ENCODE peak calls at places on chromosomes 13 and 19, in eight cellular contexts. X is Peyer's patch, P is coronary artery, O is thoracic aorta, S is tibial artery, B is heart right ventricle, L is psoas muscle, Q is pancreas. R is an unnamed sample.

GRCh38 chr13:112990783-112991182 is 21.8 kb downstream of the MCF2L start:
- DNase-seq in X (no peak), P (no peak), O (no peak), S (no peak), B (no peak), L (no peak), Q (peak), R (no peak)

GRCh38 chr13:40974460-40975407 is 44.4 kb downstream of the ELF1 start:
- DNase-seq in X (peak), P (no peak), O (no peak), S (no peak), B (no peak), L (no peak), Q (no peak), R (no peak)

GRCh38 chr19:15304140-15304705 is 28.1 kb downstream of the BRD4 start:
- DNase-seq in X (no peak), P (no peak), O (no peak), S (no peak), B (peak), L (peak), Q (no peak), R (no peak)

GRCh38 chr13:26502826-26503225 is 54.7 kb upstream of the WASF3 start:
- DNase-seq in X (no peak), P (no peak), O (no peak), S (no peak), B (no peak), L (peak), Q (no peak), R (no peak)

GRCh38 chr13:82747948-82748347 is 1134.3 kb downstream of the SLITRK1 start:
- DNase-seq in X (no peak), P (no peak), O (no peak), S (no peak), B (no peak), L (no peak), Q (no peak), R (no peak)

GRCh38 chr13:113972451-113973217 is 1.2 kb downstream of the C13orf46 start:
- DNase-seq in X (no peak), P (no peak), O (peak), S (peak), B (no peak), L (peak), Q (peak), R (no peak)

GRCh38 chr13:95579303-95579702 is 26.8 kb downstream of the CLDN10 start:
- DNase-seq in X (no peak), P (no peak), O (no peak), S (no peak), B (no peak), L (no peak), Q (no peak), R (no peak)

GRCh38 chr13:51619614-51620013 is 35.4 kb downstream of the WDFY2 start:
- DNase-seq in X (no peak), P (no peak), O (no peak), S (no peak), B (no peak), L (no peak), Q (no peak), R (no peak)

GRCh38 chr19:56304243-56304642 is 10.4 kb downstream of the ZSCAN5A start:
- DNase-seq in X (no peak), P (no peak), O (no peak), S (no peak), B (no peak), L (no peak), Q (no peak), R (no peak)

GRCh38 chr13:52085416-52085815 is 43.5 kb downstream of the NEK5 start:
- DNase-seq in X (no peak), P (no peak), O (no peak), S (no peak), B (no peak), L (no peak), Q (no peak), R (no peak)

GRCh38 chr19:46533085-46534081 is 37.7 kb upstream of the PNMA8B start:
- DNase-seq in X (no peak), P (no peak), O (no peak), S (peak), B (no peak), L (no peak), Q (no peak), R (no peak)

GRCh38 chr13:30421093-30422055 is 919 bp upstream of the UBE2L5 start:
- DNase-seq in X (peak), P (peak), O (peak), S (peak), B (peak), L (peak), Q (peak), R (peak)

GRCh38 chr13:114110091-114110829 is 22.2 kb downstream of the RASA3 start:
- DNase-seq in X (peak), P (no peak), O (no peak), S (peak), B (no peak), L (peak), Q (peak), R (no peak)

GRCh38 chr19:18698321-18699167 is 15.1 kb downstream of the CRTC1 start:
- DNase-seq in X (no peak), P (no peak), O (no peak), S (no peak), B (no peak), L (no peak), Q (no peak), R (no peak)

DNA sequence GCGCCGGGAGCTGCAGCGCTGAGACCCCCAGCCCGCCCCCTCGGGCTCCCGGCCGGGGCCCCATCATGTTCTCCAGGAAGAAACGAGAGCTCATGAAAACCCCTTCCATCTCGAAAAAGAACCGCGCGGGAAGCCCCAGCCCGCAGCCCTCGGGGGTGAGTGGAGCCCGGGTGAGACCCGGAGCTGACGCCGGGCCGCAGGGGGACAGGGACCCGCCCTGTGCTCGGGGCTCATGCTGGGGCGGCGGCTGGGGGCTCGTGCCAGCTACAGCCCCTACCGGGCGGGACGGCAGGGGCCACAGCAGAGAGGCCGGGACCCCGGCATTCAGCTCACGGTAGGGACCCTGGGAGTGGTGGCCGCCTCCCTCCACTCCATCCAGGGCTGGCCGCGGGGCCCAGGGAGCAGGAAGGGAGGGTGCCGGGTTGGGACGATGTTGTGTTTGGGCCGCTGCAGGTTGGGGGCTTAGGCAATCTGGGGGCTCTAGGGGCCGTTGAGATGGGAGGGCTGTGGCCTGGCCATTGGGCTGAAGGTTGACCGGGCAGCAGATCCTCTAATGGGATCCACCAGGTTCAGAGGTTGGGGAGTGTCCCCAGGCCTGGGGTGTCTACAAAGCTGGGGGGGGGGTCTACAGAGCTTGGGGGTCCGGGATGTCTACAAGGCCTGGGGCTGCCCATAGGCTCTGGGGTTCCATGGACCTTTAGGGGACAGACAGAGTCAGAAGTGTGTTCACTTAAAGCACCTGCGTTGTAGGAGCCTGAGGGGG is 555 bp downstream of the ARHGAP45 start:
- DNase-seq in X (no peak), P (no peak), O (no peak), S (no peak), B (no peak), L (no peak), Q (no peak), R (no peak)
- H3K27ac ChIP-seq in X (peak), P (peak), O (peak), S (no peak), B (peak), L (no peak), Q (no peak), R (peak)

DNA sequence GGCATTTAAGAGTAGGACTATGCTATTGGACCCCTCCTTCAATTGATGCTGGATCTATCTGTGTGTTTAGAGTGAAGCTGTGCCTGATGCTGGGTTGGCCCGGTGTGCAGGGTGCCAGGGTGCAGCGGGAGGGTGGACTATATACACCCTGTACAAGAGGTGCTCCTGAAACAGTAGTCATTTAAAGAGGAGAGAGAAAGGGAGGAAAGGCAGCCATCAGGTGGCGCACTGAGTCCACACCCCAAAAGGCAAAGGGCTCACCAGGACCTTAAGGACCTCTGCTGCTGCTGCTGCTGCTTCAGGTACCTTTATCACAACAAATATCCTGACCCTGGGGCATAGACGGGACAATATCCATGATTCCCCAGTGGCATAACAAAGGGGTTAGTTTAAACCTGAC is 39.4 kb downstream of the ZNF136 start:
- DNase-seq in X (peak), P (no peak), O (no peak), S (no peak), B (peak), L (no peak), Q (no peak), R (no peak)
- TF ChIP-seq CTCF in X (peak), P (no peak), O (no peak), S (no peak), B (peak), L (no peak), Q (no peak), R (no peak)

GRCh38 chr19:35729763-35730162 is 12.0 kb downstream of the KMT2B start:
- DNase-seq in X (no peak), P (no peak), O (no peak), S (no peak), B (no peak), L (peak), Q (no peak), R (no peak)
- H3K4me3 ChIP-seq in X (no peak), P (no peak), O (no peak), S (no peak), B (no peak), L (no peak), Q (no peak), R (no peak)

DNA sequence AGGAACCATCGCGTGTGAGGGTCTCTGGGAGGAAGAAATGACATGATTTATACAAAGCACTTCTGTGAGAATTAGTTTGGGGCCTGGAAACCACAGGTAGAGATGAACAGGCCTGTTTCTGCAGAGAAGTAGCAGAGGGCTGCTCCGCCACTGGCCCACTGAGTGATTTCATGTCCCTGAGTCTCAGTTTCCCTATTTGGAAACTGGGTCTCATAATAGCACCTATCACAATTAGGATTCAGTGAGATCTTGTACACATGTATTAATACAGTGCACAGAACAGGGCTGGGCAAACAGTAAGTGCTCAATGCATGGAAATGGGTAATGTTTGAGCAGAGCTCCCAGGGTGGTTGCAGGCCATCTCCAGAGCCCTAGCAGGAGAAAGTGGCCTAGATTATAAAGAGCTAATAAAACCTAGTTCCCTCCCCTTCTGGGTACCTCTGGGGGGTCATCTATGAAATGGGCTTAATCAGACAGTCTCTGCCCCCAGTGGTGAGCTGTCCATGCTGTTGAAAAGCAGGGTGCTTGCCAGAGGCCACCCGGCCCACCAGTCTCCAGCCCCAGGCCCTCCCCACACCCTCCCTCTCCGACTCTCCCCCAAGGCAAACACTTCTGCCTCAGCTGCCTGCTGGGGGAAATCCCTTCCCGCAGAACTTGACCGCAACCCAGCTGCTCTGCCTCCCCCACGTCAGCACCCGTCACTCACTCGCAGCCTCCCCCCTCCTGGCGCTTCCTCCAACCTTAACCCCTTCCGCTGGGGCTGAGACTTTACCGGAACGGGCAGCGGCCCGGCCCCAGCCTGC is 4.5 kb downstream of the BCL3 start:
- DNase-seq in X (peak), P (peak), O (peak), S (peak), B (peak), L (peak), Q (peak), R (no peak)
- H3K27ac ChIP-seq in X (peak), P (peak), O (peak), S (peak), B (peak), L (peak), Q (peak), R (peak)